ENCODE peak calls at places on chromosomes 6 and 20, in five cellular contexts. T is A549, Q is lung, G is breast epithelium, A is Peyer's patch. Y is an unnamed sample.
A peak's percentile ranks its signal among the peaks of the same experiment; 100 is the strongest.

GRCh38 chr6:3522561-3523287 is 65.9 kb upstream of the SLC22A23 start:
- DNase-seq in Q (no peak), A (no peak), G (no peak), T (peak; percentile 23), Y (no peak)

GRCh38 chr20:57323034-57323433 is 6.6 kb upstream of the SPO11 start:
- DNase-seq in G (peak; percentile 32), A (no peak), Q (no peak), T (no peak), Y (no peak)

GRCh38 chr6:146547889-146548288 is 4.3 kb downstream of the RAB32 start:
- DNase-seq in T (no peak), A (no peak), G (no peak), Q (no peak), Y (no peak)

GRCh38 chr6:5865492-5866031 is 141.2 kb downstream of the NRN1 start:
- DNase-seq in A (no peak), Q (no peak), G (no peak), T (no peak), Y (no peak)

GRCh38 chr20:51009303-51010042 is 13.4 kb downstream of the KCNG1 start:
- DNase-seq in Q (no peak), T (no peak), A (no peak), G (no peak), Y (no peak)

GRCh38 chr20:59194023-59194935 is 30.7 kb downstream of the ZNF831 start:
- DNase-seq in T (no peak), G (no peak), Q (no peak), A (no peak), Y (no peak)

GRCh38 chr6:158548418-158549161 is 11.3 kb upstream of the TMEM181 start:
- DNase-seq in A (no peak), G (peak; percentile 80), T (no peak), Q (no peak), Y (no peak)

GRCh38 chr6:163243083-163243482 is 171.4 kb upstream of the QKI start:
- DNase-seq in Q (no peak), A (no peak), G (no peak), T (no peak), Y (no peak)

GRCh38 chr6:52562915-52563314 is 13.9 kb downstream of the TRAM2 start:
- DNase-seq in T (no peak), A (no peak), Q (no peak), G (no peak), Y (no peak)

GRCh38 chr6:44524491-44525227 is 137.2 kb downstream of the CDC5L start:
- DNase-seq in T (no peak), Q (no peak), A (no peak), G (no peak), Y (no peak)

GRCh38 chr6:12324096-12324495 is 33.9 kb downstream of the EDN1 start:
- DNase-seq in A (no peak), G (peak; percentile 79), T (peak; percentile 85), Q (peak; percentile 50), Y (no peak)

GRCh38 chr6:161370882-161371281 is 97.0 kb upstream of the AGPAT4 start:
- DNase-seq in G (peak; percentile 30), T (peak; percentile 50), Q (no peak), A (peak; percentile 73), Y (peak; percentile 75)

GRCh38 chr20:17873410-17874270 is 95.0 kb downstream of the SNX5 start:
- DNase-seq in G (peak; percentile 85), A (peak; percentile 91), T (peak; percentile 33), Q (peak; percentile 82), Y (no peak)

GRCh38 chr6:82376636-82377035 is 13.0 kb downstream of the TPBG start:
- DNase-seq in G (no peak), T (no peak), A (no peak), Q (no peak), Y (no peak)

GRCh38 chr6:32092760-32093497 is 16.2 kb downstream of the TNXB start:
- DNase-seq in T (no peak), A (peak; percentile 43), Q (no peak), G (no peak), Y (no peak)

GRCh38 chr6:159093608-159094443 is 49.0 kb upstream of the TAGAP start:
- DNase-seq in Q (no peak), G (no peak), T (no peak), A (no peak), Y (peak; percentile 91)

GRCh38 chr6:152316024-152316423 is 321.1 kb downstream of the SYNE1 start:
- DNase-seq in A (no peak), Q (no peak), G (no peak), T (no peak), Y (no peak)

GRCh38 chr6:129645371-129646139 is 64.4 kb downstream of the ARHGAP18 start:
- DNase-seq in G (no peak), T (no peak), A (no peak), Q (no peak), Y (no peak)

GRCh38 chr6:152206072-152206818 is 398.8 kb downstream of the ESR1 start:
- DNase-seq in T (peak; percentile 6), A (no peak), G (no peak), Q (no peak), Y (no peak)

GRCh38 chr6:127100510-127101140 is 17.8 kb upstream of the RSPO3 start:
- DNase-seq in G (no peak), A (no peak), Q (no peak), T (no peak), Y (no peak)

GRCh38 chr6:20620043-20620442 is 85.8 kb downstream of the CDKAL1 start:
- DNase-seq in T (no peak), A (no peak), Q (no peak), G (no peak), Y (no peak)

GRCh38 chr6:124917769-124918168 is 44.5 kb upstream of the RNF217 start:
- DNase-seq in G (no peak), A (no peak), Q (no peak), T (no peak), Y (no peak)

GRCh38 chr6:44457606-44458005 is 70.1 kb downstream of the CDC5L start:
- DNase-seq in G (no peak), T (no peak), A (no peak), Q (no peak), Y (no peak)

GRCh38 chr6:3200682-3201081 is 26.8 kb downstream of the TUBB2B start:
- DNase-seq in Q (no peak), G (no peak), A (no peak), T (no peak), Y (no peak)

GRCh38 chr20:11958852-11959251 is 41.2 kb downstream of the BTBD3 start:
- DNase-seq in A (no peak), Q (no peak), T (no peak), G (no peak), Y (no peak)

GRCh38 chr6:121437861-121438651 is 2.6 kb downstream of the GJA1 start:
- DNase-seq in Q (peak; percentile 35), G (peak; percentile 45), A (no peak), T (peak; percentile 17), Y (no peak)

GRCh38 chr6:134938896-134939295 is 11.0 kb downstream of the ALDH8A1 start:
- DNase-seq in Q (no peak), A (no peak), T (no peak), G (no peak), Y (peak; percentile 6)

DNA sequence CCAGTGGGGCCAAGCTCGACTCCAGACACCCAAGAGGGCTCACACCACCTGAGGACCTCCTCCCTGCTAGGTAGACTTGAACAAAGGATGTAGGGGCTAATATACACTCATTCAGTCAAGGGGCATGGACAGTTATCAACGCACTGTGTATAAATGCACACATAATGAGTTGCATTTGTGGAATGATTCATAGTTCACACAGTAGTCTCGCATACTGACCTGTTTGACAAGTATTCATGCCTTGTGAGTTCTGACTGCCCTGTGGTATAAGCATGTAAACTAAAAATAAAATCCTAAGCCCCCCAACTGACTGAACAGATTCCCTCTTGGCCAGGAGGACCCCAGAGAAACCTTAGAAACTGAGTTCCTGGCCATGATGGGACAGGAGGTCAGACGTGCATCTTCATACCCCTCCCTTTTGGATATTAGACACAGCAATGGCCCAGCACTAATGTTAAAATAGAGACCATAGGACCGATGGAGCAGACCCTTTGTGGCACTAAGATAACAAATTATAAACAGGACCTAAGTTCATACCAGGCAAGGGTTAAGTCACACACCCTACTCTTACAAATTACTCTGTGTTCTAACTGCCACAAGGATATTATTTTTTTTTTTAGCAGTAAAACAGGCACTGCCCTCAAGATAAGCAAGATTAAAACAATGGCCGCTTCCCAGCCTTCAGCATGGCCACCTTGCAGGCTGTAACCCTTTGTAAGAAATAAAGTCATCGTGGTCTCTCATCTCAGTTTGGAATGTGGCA is 124.4 kb downstream of the TTLL2 start:
- DNase-seq in A (no peak), T (no peak), G (no peak), Q (no peak), Y (no peak)
- H3K9me3 ChIP-seq in A (no peaks in the 10 kb centered on the region), T (no peaks in the 10 kb centered on the region), G (no peaks in the 10 kb centered on the region), Q (no peaks in the 10 kb centered on the region), Y (no peaks in the 10 kb centered on the region)

GRCh38 chr20:1802385-1803215 is 92.6 kb upstream of the SIRPA start:
- DNase-seq in G (no peak), Q (peak; percentile 57), A (peak; percentile 71), T (peak; percentile 78), Y (no peak)

GRCh38 chr20:1804554-1804956 is 90.7 kb upstream of the SIRPA start:
- DNase-seq in A (no peak), T (no peak), G (no peak), Q (no peak), Y (no peak)

GRCh38 chr20:1805161-1805581 is 90.0 kb upstream of the SIRPA start:
- DNase-seq in T (no peak), A (no peak), Q (no peak), G (no peak), Y (no peak)

GRCh38 chr20:1803216-1804128 is 91.7 kb upstream of the SIRPA start:
- DNase-seq in A (peak; percentile 65), Q (peak; percentile 68), G (no peak), T (no peak), Y (no peak)

DNA sequence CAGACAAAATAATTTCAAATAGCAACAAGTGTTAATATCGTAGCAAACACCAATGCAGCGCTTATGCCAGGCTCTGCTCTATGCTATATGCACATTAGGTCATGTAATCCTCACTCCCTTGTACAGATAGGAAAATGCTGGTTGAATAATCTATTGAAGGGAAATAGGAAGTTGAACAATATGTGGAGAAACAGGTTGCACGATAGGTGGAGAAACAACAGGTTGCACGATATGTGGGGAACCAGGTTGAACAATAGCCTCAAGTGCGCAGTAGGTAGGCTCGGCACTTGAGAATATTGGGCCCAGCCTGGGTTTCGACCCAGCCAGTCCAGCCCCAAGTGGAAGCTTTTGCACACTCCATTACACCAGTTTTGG is 91.1 kb upstream of the SIRPA start:
- DNase-seq in A (no peak), G (no peak), Q (no peak), T (no peak), Y (no peak)
- H3K4me3 ChIP-seq in A (no peak overlapping the region), G (peak overlapping the region; percentile 81), Q (no peak overlapping the region), T (no peak overlapping the region), Y (no peak overlapping the region)

DNA sequence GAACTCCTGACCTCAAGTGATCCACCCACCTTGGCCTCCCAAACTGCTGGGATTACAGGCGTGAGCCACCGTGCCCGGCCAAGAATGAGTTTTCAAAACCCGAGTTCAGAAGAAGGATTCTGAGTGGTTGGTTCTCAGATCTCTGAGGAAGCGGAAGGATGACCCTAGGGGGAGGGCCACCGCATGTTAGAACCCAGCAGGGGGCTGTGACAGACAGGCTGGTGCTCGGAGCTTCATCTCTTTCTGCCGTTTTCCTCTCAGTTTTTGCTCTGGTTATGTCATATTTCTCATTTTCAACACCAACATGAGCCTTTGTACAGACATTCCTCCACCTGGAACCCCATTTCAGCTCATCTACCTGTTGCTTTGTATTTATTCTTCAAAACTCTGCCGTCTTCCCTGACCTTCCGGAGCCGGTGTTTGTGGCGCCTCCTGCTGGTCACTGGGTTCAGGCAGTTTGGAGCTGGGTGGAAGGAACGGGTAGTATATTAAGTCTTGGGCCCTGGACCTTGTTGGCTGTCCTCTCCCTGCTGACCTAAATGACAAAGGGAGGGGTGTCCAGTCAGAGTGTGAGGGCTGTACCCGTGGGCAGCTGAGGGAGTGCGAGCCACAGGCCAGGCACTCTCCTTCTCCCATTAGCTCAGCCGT is at the start of gene DEFB123:
- DNase-seq in A (no peak), G (no peak), T (no peak), Q (no peak), Y (no peak)
- H3K9me3 ChIP-seq in A (no peaks in the 10 kb centered on the region), G (no peaks in the 10 kb centered on the region), T (no peaks in the 10 kb centered on the region), Q (peaks cover 3% of the 10 kb centered on the region), Y (no peaks in the 10 kb centered on the region)

GRCh38 chr6:42250509-42250908 is 32.8 kb upstream of the MRPS10 start:
- DNase-seq in Q (no peak), G (no peak), A (no peak), T (no peak), Y (no peak)
- H3K4me3 ChIP-seq in Q (no peak overlapping the region), G (no peak overlapping the region), A (no peak overlapping the region), T (no peak overlapping the region), Y (no peak overlapping the region)

Y was measured in CD4-positive, CD25-positive, alpha-beta regulatory T cell.